ENCODE peak calls at places on chromosome 4, in six cellular contexts. O is epithelial cell of proximal tubule, X is IMR-90, F is Panc1, W is cardiac fibroblast, H is tibial artery. N is an unnamed sample.

GRCh38 chr4:41363384-41363981 is 106.8 kb downstream of the UCHL1 start:
- DNase-seq in O (peak), H (peak), F (no peak), W (peak), X (no peak), N (peak)

GRCh38 chr4:118348886-118349285 is 3.9 kb downstream of the PRSS12 start:
- DNase-seq in X (no peak), O (no peak), W (no peak), H (no peak), F (no peak), N (no peak)

GRCh38 chr4:144366425-144366824 is 225.9 kb upstream of the GYPA start:
- DNase-seq in W (no peak), O (no peak), H (no peak), F (no peak), X (no peak), N (no peak)

GRCh38 chr4:163988391-163988790 is 493.9 kb downstream of the TMA16 start:
- DNase-seq in H (no peak), O (no peak), X (no peak), W (no peak), F (no peak), N (no peak)

GRCh38 chr4:98828801-98829200 is 100.1 kb downstream of the EIF4E start:
- DNase-seq in F (no peak), O (no peak), H (no peak), W (no peak), X (no peak), N (peak)

GRCh38 chr4:88215351-88215750 is 56.9 kb upstream of the ABCG2 start:
- DNase-seq in X (peak), O (no peak), W (no peak), H (no peak), F (no peak), N (no peak)

GRCh38 chr4:125780159-125780558 is 465.4 kb downstream of the FAT4 start:
- DNase-seq in H (no peak), O (no peak), F (no peak), W (peak), X (peak), N (peak)

GRCh38 chr4:31020363-31020762 is 300.2 kb downstream of the PCDH7 start:
- DNase-seq in H (no peak), X (no peak), W (no peak), O (no peak), F (no peak), N (no peak)

GRCh38 chr4:168693750-168694470 is 197.1 kb downstream of the PALLD start:
- DNase-seq in X (peak), F (no peak), W (no peak), H (no peak), O (no peak), N (no peak)

GRCh38 chr4:95251568-95251967 is 297.2 kb downstream of the UNC5C start:
- DNase-seq in W (no peak), H (no peak), F (no peak), X (no peak), O (no peak), N (no peak)

GRCh38 chr4:47913328-47913727 is 1.1 kb downstream of the NFXL1 start:
- DNase-seq in X (peak), W (peak), H (no peak), F (no peak), O (no peak), N (peak)

GRCh38 chr4:10589308-10589707 is 95.3 kb downstream of the CLNK start:
- DNase-seq in H (no peak), O (no peak), W (no peak), X (no peak), F (no peak), N (no peak)

GRCh38 chr4:22385615-22386014 is 130.3 kb downstream of the ADGRA3 start:
- DNase-seq in X (peak), F (peak), O (no peak), W (peak), H (no peak), N (peak)

GRCh38 chr4:147108409-147108808 is 162.7 kb upstream of the TTC29 start:
- DNase-seq in W (peak), H (no peak), O (no peak), X (peak), F (no peak), N (peak)

GRCh38 chr4:174069848-174070330 is 213.6 kb downstream of the FBXO8 start:
- DNase-seq in X (no peak), H (no peak), O (no peak), W (no peak), F (no peak), N (no peak)

GRCh38 chr4:10605746-10606482 is 78.7 kb downstream of the CLNK start:
- DNase-seq in O (no peak), X (peak), W (no peak), H (no peak), F (no peak), N (peak)

GRCh38 chr4:123744664-123745290 is 348.2 kb downstream of the SPRY1 start:
- DNase-seq in W (peak), H (peak), X (peak), F (no peak), O (no peak), N (peak)

GRCh38 chr4:8771666-8772065 is 100.0 kb downstream of the HMX1 start:
- DNase-seq in W (no peak), H (no peak), O (no peak), F (no peak), X (no peak), N (no peak)

GRCh38 chr4:138736362-138736761 is 279.2 kb upstream of the NOCT start:
- DNase-seq in H (no peak), X (peak), F (no peak), W (peak), O (no peak), N (peak)

DNA sequence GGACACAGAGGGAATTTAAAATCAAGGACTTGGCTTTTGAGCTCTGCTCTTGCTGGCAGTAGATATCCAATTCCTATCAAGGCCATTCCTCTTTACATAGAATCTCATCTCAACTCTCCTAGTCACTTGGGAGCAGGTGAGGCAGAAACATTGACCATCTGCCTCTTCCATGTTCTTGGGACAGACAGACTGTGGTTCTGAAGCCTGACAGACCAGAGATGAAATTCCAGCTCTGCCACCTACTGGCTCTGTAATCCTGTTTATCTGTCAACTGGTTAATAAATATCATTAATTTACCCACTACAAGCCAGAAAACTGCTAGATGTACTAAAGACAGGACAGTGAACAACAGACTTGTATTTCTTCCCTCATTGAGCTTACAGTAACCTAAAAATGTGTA is 300.8 kb downstream of the ADGRL3 start:
- DNase-seq in O (no peak), W (peak), H (no peak), X (no peak), F (no peak), N (no peak)
- TF ChIP-seq CTCF in O (peak), W (peak), H (no peak), X (no peak), F (no peak), N (no peak)

GRCh38 chr4:3385719-3386440 is 55.9 kb upstream of the HGFAC start:
- DNase-seq in X (no peak), O (no peak), F (no peak), W (no peak), H (peak), N (no peak)
- H3K4me3 ChIP-seq in X (no peak), O (peak), F (peak), W (no peak), H (no peak), N (no peak)

DNA sequence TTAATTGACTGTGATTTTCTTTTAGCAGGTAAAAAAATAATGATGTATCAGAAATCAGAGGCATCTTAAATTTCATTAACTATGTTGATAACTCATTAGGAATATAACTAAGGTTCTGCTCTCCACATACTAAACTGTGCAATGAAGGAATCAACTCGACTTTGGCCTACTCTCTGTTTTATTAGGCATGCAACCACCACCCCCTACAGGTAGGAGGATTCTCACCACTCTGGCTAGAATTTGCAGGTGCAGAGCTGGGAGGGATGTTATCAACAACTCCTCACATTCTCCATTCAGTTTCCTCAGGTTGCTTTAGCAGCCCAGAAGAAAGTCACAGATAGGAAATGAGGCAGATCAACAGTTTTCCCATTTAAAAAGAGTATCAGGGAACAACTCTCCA is 160.1 kb downstream of the COX18 start:
- DNase-seq in X (no peak), F (no peak), O (no peak), W (no peak), H (no peak), N (peak)
- TF ChIP-seq CTCF in X (peak), F (no peak), O (peak), W (peak), H (peak), N (peak)

GRCh38 chr4:128865132-128865531 is 55.6 kb downstream of the JADE1 start:
- DNase-seq in F (no peak), O (no peak), W (no peak), H (no peak), X (no peak), N (no peak)
- H3K4me3 ChIP-seq in F (no peak), O (no peak), W (no peak), H (no peak), X (no peak), N (no peak)